ENCODE peak calls at places on chromosomes 3 and 15, in nine cellular contexts. Z, W, N, U, M, S, E, I and X are unnamed samples.

GRCh38 chr15:89329329-89330084 is 5.1 kb downstream of the POLG start:
- DNase-seq in M (no peak), S (no peak), Z (no peak), W (no peak), I (no peak), U (no peak), N (peak), E (no peak), X (no peak)

GRCh38 chr3:5082658-5083030 is 39.4 kb upstream of the ARL8B start:
- DNase-seq in W (no peak), M (no peak), Z (no peak), U (no peak), E (no peak), N (no peak), I (no peak), S (no peak), X (no peak)

GRCh38 chr15:98433856-98434255 is 214.5 kb upstream of the IGF1R start:
- DNase-seq in Z (no peak), M (no peak), U (no peak), E (no peak), I (no peak), S (no peak), W (no peak), N (no peak), X (no peak)

GRCh38 chr3:97957617-97958311 is 14.5 kb downstream of the RIOX2 start:
- DNase-seq in W (no peak), M (no peak), I (peak), S (no peak), Z (no peak), N (no peak), E (no peak), U (no peak), X (no peak)

GRCh38 chr3:178417736-178418135 is 118.5 kb upstream of the KCNMB2 start:
- DNase-seq in U (no peak), N (no peak), W (no peak), S (no peak), I (no peak), Z (no peak), M (no peak), E (no peak), X (no peak)

GRCh38 chr3:101963902-101964362 is 114.6 kb downstream of the NFKBIZ start:
- DNase-seq in I (no peak), M (no peak), S (peak), W (no peak), U (no peak), Z (no peak), N (no peak), E (no peak), X (no peak)

GRCh38 chr15:69434236-69434635 is 18.4 kb upstream of the RPLP1 start:
- DNase-seq in E (no peak), N (no peak), I (no peak), M (no peak), Z (no peak), U (no peak), S (no peak), W (no peak), X (no peak)

GRCh38 chr3:113594066-113594465 is 61.7 kb downstream of the SIDT1 start:
- DNase-seq in S (no peak), M (no peak), N (no peak), I (no peak), Z (no peak), U (no peak), E (no peak), W (no peak), X (no peak)

GRCh38 chr15:52294881-52295420 is 653 bp downstream of the MYO5C start:
- DNase-seq in S (peak), Z (peak), E (no peak), W (no peak), U (no peak), M (no peak), I (no peak), N (no peak), X (no peak)

GRCh38 chr3:120558784-120559227 is 37.3 kb upstream of the NDUFB4 start:
- DNase-seq in I (peak), U (peak), M (peak), S (peak), N (peak), E (peak), W (peak), Z (peak), X (peak)

GRCh38 chr3:9346141-9346540 is 16.7 kb upstream of the THUMPD3 start:
- DNase-seq in W (no peak), M (no peak), Z (no peak), I (no peak), S (no peak), U (no peak), N (no peak), E (no peak), X (no peak)

GRCh38 chr3:111831840-111832239 is 27.2 kb upstream of the PHLDB2 start:
- DNase-seq in S (peak), N (no peak), E (no peak), I (no peak), U (no peak), W (no peak), Z (no peak), M (peak), X (peak)

GRCh38 chr3:135325096-135325495 is 530.0 kb downstream of the EPHB1 start:
- DNase-seq in U (no peak), M (no peak), I (no peak), N (no peak), W (no peak), S (no peak), E (no peak), Z (no peak), X (no peak)

GRCh38 chr3:141308588-141309218 is 59.6 kb upstream of the ZBTB38 start:
- DNase-seq in N (no peak), M (no peak), E (peak), I (peak), Z (peak), W (no peak), U (peak), S (peak), X (no peak)

DNA sequence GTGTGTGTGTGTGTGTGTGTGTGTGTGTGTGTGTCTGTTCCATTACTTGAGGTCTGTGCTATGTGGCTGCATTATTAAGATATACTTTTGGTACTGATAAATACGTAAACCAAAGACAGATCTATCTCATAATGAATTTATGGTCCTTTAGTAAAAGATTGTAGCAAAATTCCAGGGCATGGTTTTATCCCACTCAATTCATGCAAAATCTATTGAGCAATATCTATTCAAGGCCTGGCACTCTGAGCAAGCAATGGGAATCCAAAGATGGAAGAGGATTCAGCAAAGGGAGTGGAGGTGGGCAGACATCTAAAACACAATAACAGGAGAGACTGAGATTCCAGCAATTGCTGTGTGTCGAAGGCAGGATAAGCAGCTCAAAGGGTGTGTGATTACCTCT is 86.8 kb downstream of the RFTN1 start:
- DNase-seq in U (no peak), W (no peak), S (peak), N (no peak), E (no peak), I (no peak), M (no peak), Z (no peak), X (no peak)
- H3K27ac ChIP-seq in U (no peak), W (peak), S (peak), N (peak), E (peak), I (no peak), M (no peak), Z (peak), X (no peak)

DNA sequence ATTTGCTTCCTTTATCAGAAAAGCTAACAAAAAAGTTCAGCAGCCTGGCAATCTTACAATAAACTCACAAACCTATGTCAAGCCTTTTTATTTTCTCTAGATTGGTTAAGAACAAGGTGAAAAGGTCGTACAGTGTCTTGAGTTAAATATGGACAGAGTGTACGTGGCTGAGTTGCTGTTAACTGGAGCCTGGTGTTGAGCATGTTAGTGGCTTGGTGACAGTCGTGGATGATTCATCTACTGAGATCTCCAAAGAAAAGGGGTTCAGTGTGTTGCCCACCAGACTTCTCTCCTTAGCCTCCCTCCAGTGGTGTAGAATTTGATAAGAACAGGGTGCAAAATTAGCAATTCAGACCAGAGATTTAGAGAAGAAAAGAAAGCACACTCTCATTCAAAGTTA is 89.7 kb downstream of the SSR3 start:
- DNase-seq in Z (no peak), W (no peak), M (no peak), U (no peak), S (no peak), N (no peak), I (no peak), E (no peak), X (no peak)
- H3K4me3 ChIP-seq in Z (no peak), W (no peak), M (no peak), U (no peak), S (no peak), N (no peak), I (no peak), E (no peak), X (no peak)

GRCh38 chr3:174100744-174101143 is 703.2 kb downstream of the NLGN1 start:
- DNase-seq in E (no peak), Z (no peak), M (no peak), U (no peak), N (no peak), I (no peak), W (no peak), S (peak), X (no peak)
- H3K27ac ChIP-seq in E (no peak), Z (no peak), M (no peak), U (no peak), N (no peak), I (no peak), W (no peak), S (no peak), X (no peak)

GRCh38 chr3:126340943-126341754 is 16.1 kb downstream of the KLF15 start:
- DNase-seq in I (no peak), S (no peak), N (peak), Z (no peak), W (no peak), E (peak), M (no peak), U (peak), X (no peak)

GRCh38 chr3:126342991-126343661 is 14.1 kb downstream of the KLF15 start:
- DNase-seq in Z (no peak), S (no peak), W (no peak), E (peak), U (peak), N (peak), I (peak), M (no peak), X (no peak)

GRCh38 chr3:126342211-126342610 is 15.0 kb downstream of the KLF15 start:
- DNase-seq in U (peak), I (no peak), Z (no peak), W (no peak), S (no peak), N (peak), E (peak), M (no peak), X (no peak)

GRCh38 chr3:126340596-126340942 is 16.6 kb downstream of the KLF15 start:
- DNase-seq in E (no peak), S (no peak), I (no peak), W (no peak), N (peak), Z (no peak), U (no peak), M (no peak), X (no peak)

GRCh38 chr3:126341755-126342150 is 15.5 kb downstream of the KLF15 start:
- DNase-seq in U (peak), M (no peak), Z (no peak), S (no peak), W (no peak), I (no peak), E (peak), N (peak), X (no peak)
- H3K4me3 ChIP-seq in U (no peak), M (no peak), Z (no peak), S (no peak), W (no peak), I (no peak), E (no peak), N (no peak), X (no peak)

GRCh38 chr3:187702507-187703033 is at the start of gene RTP2:
- DNase-seq in W (no peak), Z (no peak), M (no peak), S (no peak), E (no peak), N (no peak), I (no peak), U (no peak), X (no peak)
- H3K27ac ChIP-seq in W (no peak), Z (no peak), M (no peak), S (no peak), E (no peak), N (no peak), I (peak), U (no peak), X (no peak)

DNA sequence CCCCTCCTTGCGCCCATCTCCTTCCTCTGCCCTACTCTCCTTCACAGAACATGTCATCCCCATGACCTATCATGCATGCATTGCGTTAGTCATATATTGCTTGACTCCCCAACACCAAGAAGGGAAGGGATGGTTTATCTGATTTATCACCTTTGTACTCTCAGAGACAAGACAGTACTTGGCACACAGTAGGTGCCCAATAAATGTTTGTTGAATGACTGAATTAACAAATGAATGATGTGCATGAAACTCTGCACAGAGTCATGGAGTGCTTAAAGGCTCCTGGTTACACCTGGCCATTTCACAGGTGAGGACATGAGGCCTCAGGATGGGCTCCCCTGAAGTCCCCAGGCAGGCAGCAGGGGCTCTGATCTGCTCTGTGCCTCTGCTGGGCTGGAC is 59.6 kb downstream of the IQSEC1 start:
- DNase-seq in E (no peak), I (no peak), W (no peak), N (no peak), Z (no peak), M (no peak), U (no peak), S (no peak), X (no peak)
- H3K4me3 ChIP-seq in E (no peak), I (no peak), W (peak), N (no peak), Z (no peak), M (peak), U (no peak), S (no peak), X (peak)

DNA sequence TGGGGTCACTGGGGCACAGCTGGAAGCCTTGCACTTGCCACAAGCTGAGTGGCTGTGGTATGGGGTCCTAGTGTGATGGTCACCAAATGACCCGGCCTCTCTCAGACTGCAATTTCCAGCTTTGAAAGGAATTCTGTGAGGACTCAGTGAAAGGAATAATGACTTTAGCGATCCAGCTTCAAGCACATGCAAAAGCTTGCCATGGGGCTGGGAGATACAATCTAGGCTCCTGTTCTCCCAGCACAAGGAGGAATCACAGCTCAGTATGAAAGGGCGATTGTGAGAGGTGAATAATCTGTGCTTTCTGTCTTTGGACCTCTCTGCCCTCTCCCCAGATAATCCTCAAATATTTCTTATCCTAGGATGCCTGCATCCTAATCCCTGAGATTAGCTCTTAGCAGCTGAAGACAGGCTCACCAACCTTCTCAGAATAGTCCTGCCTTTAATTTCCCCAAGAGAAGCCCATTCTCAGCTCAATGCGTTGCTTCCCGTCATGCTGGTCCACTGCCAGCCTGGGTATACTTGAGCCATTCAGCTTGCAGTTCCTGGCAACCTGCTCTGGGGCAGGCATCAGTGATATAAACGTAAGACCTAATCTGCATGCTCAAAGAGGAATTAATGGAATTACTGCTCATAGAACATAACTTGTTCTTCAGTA is 15.0 kb downstream of the TLNRD1 start:
- DNase-seq in Z (no peak), W (no peak), U (no peak), I (peak), E (no peak), N (no peak), M (no peak), S (no peak), X (no peak)
- H3K27ac ChIP-seq in Z (no peak), W (no peak), U (no peak), I (no peak), E (no peak), N (no peak), M (no peak), S (no peak), X (no peak)

DNA sequence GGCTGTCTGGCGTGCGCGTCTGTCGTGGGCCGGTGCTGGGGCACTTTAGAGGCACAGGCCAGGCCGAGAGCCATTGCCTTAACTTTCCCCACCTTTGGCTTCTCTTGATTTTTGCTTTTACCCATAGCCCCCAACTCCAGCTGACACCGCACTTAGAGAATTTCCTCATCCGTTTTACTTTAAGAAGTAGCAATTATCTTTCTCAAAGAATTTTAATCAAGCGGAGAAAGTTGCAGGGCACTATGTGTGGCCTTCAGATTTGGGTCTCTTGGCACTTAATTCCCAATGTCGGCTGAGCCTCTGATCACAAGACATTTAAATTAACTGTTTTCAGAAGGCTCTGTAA is 1.2 kb downstream of the ALDH1A3 start:
- DNase-seq in M (no peak), N (no peak), U (no peak), W (no peak), Z (no peak), S (no peak), I (no peak), E (no peak), X (no peak)
- H3K4me3 ChIP-seq in M (no peak), N (no peak), U (peak), W (no peak), Z (no peak), S (no peak), I (peak), E (no peak), X (no peak)